ENCODE peak calls at places on chromosomes 5 and 9, in five cellular contexts. W, F, B, D and R are unnamed samples.

GRCh38 chr5:41707853-41708603 is 162.2 kb downstream of the OXCT1 start:
- DNase-seq in W (peak; percentile 82), F (no peak), B (peak; percentile 71), D (no peak), R (peak; percentile 77)

GRCh38 chr5:132013006-132013689 is 1.7 kb upstream of the ACSL6 start:
- DNase-seq in W (no peak), F (no peak), B (no peak), D (no peak), R (no peak)

GRCh38 chr9:89969881-89970639 is 365.2 kb downstream of the GADD45G start:
- DNase-seq in W (no peak), F (no peak), B (no peak), D (no peak), R (no peak)

GRCh38 chr9:133187561-133188005 is 21.5 kb downstream of the OBP2B start:
- DNase-seq in W (no peak), F (no peak), B (no peak), D (no peak), R (no peak)

GRCh38 chr9:136328011-136328621 is 777 bp downstream of the GPSM1 start:
- DNase-seq in W (no peak), F (no peak), B (no peak), D (no peak), R (peak; percentile 13)

GRCh38 chr5:168714046-168714445 is 134.9 kb upstream of the PANK3 start:
- DNase-seq in W (peak; percentile 16), F (no peak), B (no peak), D (no peak), R (no peak)

GRCh38 chr9:29213374-29214161 is 1640.3 kb upstream of the C9orf72 start:
- DNase-seq in W (no peak), F (no peak), B (peak; percentile 69), D (no peak), R (no peak)

GRCh38 chr5:155943516-155944407 is 383.2 kb upstream of the SGCD start:
- DNase-seq in W (peak; percentile 44), F (no peak), B (peak; percentile 74), D (no peak), R (no peak)

GRCh38 chr9:71767421-71768321 is 642 bp downstream of the CEMIP2 start:
- DNase-seq in W (peak; percentile 35), F (no peak), B (peak; percentile 96), D (no peak), R (peak; percentile 30)